ENCODE peak calls at places on chromosomes 13 and 19, in nine cellular contexts. X is activated gamma-delta T cell treated with Interleukin-2 at 50 U/mL for 16 hours; I is T1000; A is T-cell; C is effector CD4-positive, alpha-beta T cell; Y is stimulated activated CD4-positive, alpha-beta T cell treated with anti-CD3 and anti-CD28 coated beads, Interleukin-4, amount 100 ng/mL, for 1 hour; H is NCI-H69; J is kidney epithelial cell; W is thyroid gland. D is an unnamed sample.

GRCh38 chr19:49983645-49984229 is 22.8 kb upstream of the SIGLEC11 start:
- DNase-seq in X (peak; percentile 81), I (no peak), A (peak; percentile 52), C (peak; percentile 74), Y (peak; percentile 81), H (peak; percentile 77), J (no peak), W (peak; percentile 66), D (peak; percentile 33)

GRCh38 chr19:17556995-17557394 is 1.5 kb downstream of the COLGALT1 start:
- DNase-seq in X (no peak), I (no peak), A (no peak), C (no peak), Y (no peak), H (no peak), J (no peak), W (no peak), D (no peak)

GRCh38 chr13:50127726-50128291 is 112.6 kb downstream of the KCNRG start:
- DNase-seq in X (no peak), I (no peak), A (no peak), C (no peak), Y (no peak), H (no peak), J (no peak), W (no peak), D (no peak)

GRCh38 chr19:11064831-11065303 is 24.4 kb upstream of the LDLR start:
- DNase-seq in X (no peak), I (no peak), A (no peak), C (no peak), Y (no peak), H (no peak), J (no peak), W (peak; percentile 61), D (no peak)

GRCh38 chr19:49808762-49809154 is 4.3 kb downstream of the FUZ start:
- DNase-seq in X (peak; percentile 80), I (peak; percentile 56), A (peak; percentile 79), C (peak; percentile 82), Y (peak; percentile 88), H (peak; percentile 92), J (peak; percentile 28), W (peak; percentile 95), D (peak; percentile 95)

GRCh38 chr19:40751065-40751923 is at the start of gene SNRPA:
- DNase-seq in X (peak; percentile 95), I (peak; percentile 96), A (peak; percentile 94), C (peak; percentile 94), Y (peak; percentile 93), H (peak; percentile 99), J (peak; percentile 92), W (peak; percentile 98), D (peak; percentile 97)

GRCh38 chr13:59865398-59865797 is 298.3 kb downstream of the DIAPH3 start:
- DNase-seq in X (no peak), I (no peak), A (no peak), C (no peak), Y (no peak), H (peak; percentile 64), J (no peak), W (no peak), D (no peak)

GRCh38 chr13:30334663-30335386 is 27.5 kb upstream of the KATNAL1 start:
- DNase-seq in X (no peak), I (no peak), A (no peak), C (peak; percentile 7), Y (no peak), H (peak; percentile 66), J (no peak), W (no peak), D (no peak)

GRCh38 chr13:106915146-106915545 is 347.2 kb upstream of the ARGLU1 start:
- DNase-seq in X (no peak), I (no peak), A (no peak), C (no peak), Y (no peak), H (no peak), J (no peak), W (no peak), D (no peak)

GRCh38 chr13:72435251-72435650 is 292.2 kb downstream of the MZT1 start:
- DNase-seq in X (no peak), I (no peak), A (no peak), C (no peak), Y (no peak), H (no peak), J (no peak), W (no peak), D (no peak)

GRCh38 chr13:29524176-29524575 is 71.3 kb downstream of the SLC7A1 start:
- DNase-seq in X (no peak), I (no peak), A (no peak), C (no peak), Y (no peak), H (no peak), J (no peak), W (peak; percentile 22), D (no peak)

GRCh38 chr19:3450796-3451411 is 29.4 kb downstream of the SMIM24 start:
- DNase-seq in X (no peak), I (peak; percentile 83), A (no peak), C (no peak), Y (no peak), H (no peak), J (peak; percentile 99), W (no peak), D (no peak)

GRCh38 chr13:109756778-109757177 is 29.6 kb downstream of the IRS2 start:
- DNase-seq in X (no peak), I (no peak), A (no peak), C (no peak), Y (no peak), H (no peak), J (no peak), W (no peak), D (no peak)

GRCh38 chr13:74575729-74576125 is 441.5 kb upstream of the KLF12 start:
- DNase-seq in X (peak; percentile 39), I (no peak), A (peak; percentile 46), C (peak; percentile 19), Y (peak; percentile 48), H (peak; percentile 63), J (no peak), W (peak; percentile 14), D (no peak)

GRCh38 chr13:59166174-59166573 is 997.6 kb downstream of the DIAPH3 start:
- DNase-seq in X (no peak), I (no peak), A (no peak), C (no peak), Y (no peak), H (no peak), J (no peak), W (no peak), D (no peak)

GRCh38 chr13:97975280-97975850 is 21.9 kb downstream of the IPO5 start:
- DNase-seq in X (no peak), I (no peak), A (no peak), C (no peak), Y (no peak), H (no peak), J (no peak), W (no peak), D (no peak)

GRCh38 chr19:48513289-48514122 is 1.9 kb upstream of the LMTK3 start:
- DNase-seq in X (peak; percentile 68), I (no peak), A (peak; percentile 74), C (peak; percentile 71), Y (peak; percentile 73), H (peak; percentile 91), J (no peak), W (peak; percentile 73), D (peak; percentile 72)

GRCh38 chr13:32745509-32745908 is 159.3 kb downstream of the PDS5B start:
- DNase-seq in X (no peak), I (no peak), A (no peak), C (no peak), Y (no peak), H (no peak), J (no peak), W (no peak), D (no peak)

GRCh38 chr13:82245860-82246259 is 1636.4 kb downstream of the SLITRK1 start:
- DNase-seq in X (no peak), I (no peak), A (no peak), C (no peak), Y (no peak), H (no peak), J (no peak), W (no peak), D (no peak)

GRCh38 chr19:39824143-39825092 is 9.5 kb downstream of the DYRK1B start:
- DNase-seq in X (peak; percentile 82), I (peak; percentile 71), A (peak; percentile 87), C (peak; percentile 86), Y (peak; percentile 81), H (peak; percentile 99), J (peak; percentile 79), W (peak; percentile 89), D (peak; percentile 95)

GRCh38 chr19:2546128-2547032 is 70.5 kb downstream of the GADD45B start:
- DNase-seq in X (no peak), I (no peak), A (no peak), C (no peak), Y (no peak), H (no peak), J (no peak), W (peak; percentile 85), D (peak; percentile 45)

GRCh38 chr13:83546476-83546875 is 335.8 kb downstream of the SLITRK1 start:
- DNase-seq in X (no peak), I (no peak), A (no peak), C (no peak), Y (no peak), H (no peak), J (no peak), W (no peak), D (no peak)

GRCh38 chr19:56111601-56112312 is 9.3 kb downstream of the ZNF787 start:
- DNase-seq in X (peak; percentile 41), I (no peak), A (peak; percentile 57), C (no peak), Y (peak; percentile 28), H (no peak), J (no peak), W (no peak), D (no peak)

GRCh38 chr19:3034194-3034844 is 5.2 kb upstream of the TLE2 start:
- DNase-seq in X (no peak), I (no peak), A (no peak), C (no peak), Y (no peak), H (no peak), J (no peak), W (no peak), D (no peak)

GRCh38 chr13:85241045-85241444 is 558.2 kb downstream of the SLITRK6 start:
- DNase-seq in X (no peak), I (no peak), A (no peak), C (no peak), Y (no peak), H (peak; percentile 6), J (peak; percentile 7), W (peak; percentile 54), D (no peak)

GRCh38 chr13:35891973-35892441 is 239.2 kb downstream of the DCLK1 start:
- DNase-seq in X (no peak), I (no peak), A (no peak), C (no peak), Y (no peak), H (no peak), J (peak; percentile 60), W (no peak), D (no peak)

GRCh38 chr19:52992109-52993004 is 21.4 kb upstream of the ERVV-1 start:
- DNase-seq in X (no peak), I (no peak), A (no peak), C (no peak), Y (peak; percentile 2), H (peak; percentile 33), J (no peak), W (peak; percentile 6), D (peak; percentile 10)

GRCh38 chr13:37074703-37075102 is 15.2 kb upstream of the SUPT20H start:
- DNase-seq in X (no peak), I (no peak), A (no peak), C (no peak), Y (no peak), H (peak; percentile 48), J (peak; percentile 7), W (no peak), D (no peak)

GRCh38 chr19:17244618-17245534 is 843 bp downstream of the NR2F6 start:
- DNase-seq in X (no peak), I (no peak), A (no peak), C (no peak), Y (no peak), H (peak; percentile 58), J (no peak), W (peak; percentile 67), D (peak; percentile 54)

GRCh38 chr19:2329528-2329927 is 1.0 kb downstream of the SPPL2B start:
- DNase-seq in X (no peak), I (no peak), A (no peak), C (no peak), Y (no peak), H (peak; percentile 46), J (no peak), W (no peak), D (no peak)

GRCh38 chr13:40776681-40777165 is 5.7 kb upstream of the MRPS31 start:
- DNase-seq in X (peak; percentile 65), I (no peak), A (peak; percentile 81), C (peak; percentile 62), Y (peak; percentile 59), H (no peak), J (no peak), W (no peak), D (no peak)

D was measured in prostate gland.